ENCODE peak calls at places on chromosomes 11 and 22, in ten cellular contexts. One of them, this sample, is unnamed.
A peak's percentile ranks its signal among the peaks of the same experiment; 100 is the strongest.

GRCh38 chr11:125942771-125943428 is 2.9 kb upstream of the VSIG10L2 start:
- DNase-seq in H9: no peak
- DNase-seq in lung microvascular endothelial cell: no peak
- DNase-seq in effector CD4-positive, alpha-beta T cell: no peak
- DNase-seq in lower leg skin: no peak
- DNase-seq in C1 segment of cervical spinal cord: no peak
- DNase-seq in stimulated activated naive B cell treated with anti-CD40 and anti-IgM and Interleukin-4, amounts not matched to agents 10 μg/mL and 1 μg/mL and 100 μg/mL, for 72 hours: no peak
- DNase-seq in adipocyte: no peak
- DNase-seq in foreskin melanocyte: no peak
- DNase-seq in NCI-H2081: no peak
- DNase-seq in this sample: no peak

GRCh38 chr22:36180928-36181327 is 20.4 kb upstream of the APOL3 start:
- DNase-seq in H9: no peak
- DNase-seq in lung microvascular endothelial cell: no peak
- DNase-seq in effector CD4-positive, alpha-beta T cell: no peak
- DNase-seq in lower leg skin: no peak
- DNase-seq in C1 segment of cervical spinal cord: no peak
- DNase-seq in stimulated activated naive B cell treated with anti-CD40 and anti-IgM and Interleukin-4, amounts not matched to agents 10 μg/mL and 1 μg/mL and 100 μg/mL, for 72 hours: no peak
- DNase-seq in adipocyte: no peak
- DNase-seq in foreskin melanocyte: no peak
- DNase-seq in NCI-H2081: no peak
- DNase-seq in this sample: no peak

GRCh38 chr22:38874529-38875222 is 2.7 kb upstream of the CBX6 start:
- DNase-seq in H9: no peak
- DNase-seq in lung microvascular endothelial cell: no peak
- DNase-seq in effector CD4-positive, alpha-beta T cell: no peak
- DNase-seq in lower leg skin: no peak
- DNase-seq in C1 segment of cervical spinal cord: no peak
- DNase-seq in stimulated activated naive B cell treated with anti-CD40 and anti-IgM and Interleukin-4, amounts not matched to agents 10 μg/mL and 1 μg/mL and 100 μg/mL, for 72 hours: no peak
- DNase-seq in adipocyte: no peak
- DNase-seq in foreskin melanocyte: no peak
- DNase-seq in NCI-H2081: no peak
- DNase-seq in this sample: no peak

GRCh38 chr22:48778308-48779195 is 1049.1 kb downstream of the BRD1 start:
- DNase-seq in H9: no peak
- DNase-seq in lung microvascular endothelial cell: no peak
- DNase-seq in effector CD4-positive, alpha-beta T cell: no peak
- DNase-seq in lower leg skin: peak; percentile 7
- DNase-seq in C1 segment of cervical spinal cord: no peak
- DNase-seq in stimulated activated naive B cell treated with anti-CD40 and anti-IgM and Interleukin-4, amounts not matched to agents 10 μg/mL and 1 μg/mL and 100 μg/mL, for 72 hours: no peak
- DNase-seq in adipocyte: no peak
- DNase-seq in foreskin melanocyte: no peak
- DNase-seq in NCI-H2081: no peak
- DNase-seq in this sample: no peak

GRCh38 chr22:24433868-24434471 is 6.6 kb downstream of the ADORA2A start:
- DNase-seq in H9: no peak
- DNase-seq in lung microvascular endothelial cell: peak; percentile 41
- DNase-seq in effector CD4-positive, alpha-beta T cell: peak; percentile 21
- DNase-seq in lower leg skin: no peak
- DNase-seq in C1 segment of cervical spinal cord: no peak
- DNase-seq in stimulated activated naive B cell treated with anti-CD40 and anti-IgM and Interleukin-4, amounts not matched to agents 10 μg/mL and 1 μg/mL and 100 μg/mL, for 72 hours: no peak
- DNase-seq in adipocyte: peak; percentile 19
- DNase-seq in foreskin melanocyte: no peak
- DNase-seq in NCI-H2081: no peak
- DNase-seq in this sample: peak; percentile 40

GRCh38 chr11:23727821-23728220 is 769.0 kb upstream of the LUZP2 start:
- DNase-seq in H9: no peak
- DNase-seq in lung microvascular endothelial cell: no peak
- DNase-seq in effector CD4-positive, alpha-beta T cell: no peak
- DNase-seq in lower leg skin: no peak
- DNase-seq in C1 segment of cervical spinal cord: no peak
- DNase-seq in stimulated activated naive B cell treated with anti-CD40 and anti-IgM and Interleukin-4, amounts not matched to agents 10 μg/mL and 1 μg/mL and 100 μg/mL, for 72 hours: no peak
- DNase-seq in adipocyte: peak; percentile 84
- DNase-seq in foreskin melanocyte: no peak
- DNase-seq in NCI-H2081: no peak
- DNase-seq in this sample: no peak

GRCh38 chr11:32400196-32400595 is 35.1 kb downstream of the WT1 start:
- DNase-seq in H9: peak; percentile 34
- DNase-seq in lung microvascular endothelial cell: no peak
- DNase-seq in effector CD4-positive, alpha-beta T cell: no peak
- DNase-seq in lower leg skin: no peak
- DNase-seq in C1 segment of cervical spinal cord: no peak
- DNase-seq in stimulated activated naive B cell treated with anti-CD40 and anti-IgM and Interleukin-4, amounts not matched to agents 10 μg/mL and 1 μg/mL and 100 μg/mL, for 72 hours: no peak
- DNase-seq in adipocyte: no peak
- DNase-seq in foreskin melanocyte: no peak
- DNase-seq in NCI-H2081: no peak
- DNase-seq in this sample: no peak

GRCh38 chr11:15213471-15214231 is 98.9 kb downstream of the INSC start:
- DNase-seq in H9: no peak
- DNase-seq in lung microvascular endothelial cell: no peak
- DNase-seq in effector CD4-positive, alpha-beta T cell: no peak
- DNase-seq in lower leg skin: no peak
- DNase-seq in C1 segment of cervical spinal cord: no peak
- DNase-seq in stimulated activated naive B cell treated with anti-CD40 and anti-IgM and Interleukin-4, amounts not matched to agents 10 μg/mL and 1 μg/mL and 100 μg/mL, for 72 hours: no peak
- DNase-seq in adipocyte: no peak
- DNase-seq in foreskin melanocyte: peak; percentile 24
- DNase-seq in NCI-H2081: no peak
- DNase-seq in this sample: no peak

GRCh38 chr11:63020671-63021255 is 5.1 kb upstream of the SLC22A8 start:
- DNase-seq in H9: peak; percentile 85
- DNase-seq in lung microvascular endothelial cell: peak; percentile 15
- DNase-seq in effector CD4-positive, alpha-beta T cell: no peak
- DNase-seq in lower leg skin: no peak
- DNase-seq in C1 segment of cervical spinal cord: peak; percentile 66
- DNase-seq in stimulated activated naive B cell treated with anti-CD40 and anti-IgM and Interleukin-4, amounts not matched to agents 10 μg/mL and 1 μg/mL and 100 μg/mL, for 72 hours: peak; percentile 13
- DNase-seq in adipocyte: no peak
- DNase-seq in foreskin melanocyte: no peak
- DNase-seq in NCI-H2081: no peak
- DNase-seq in this sample: peak; percentile 48

GRCh38 chr22:37806409-37807338 is 1.1 kb upstream of the GCAT start:
- DNase-seq in H9: no peak
- DNase-seq in lung microvascular endothelial cell: peak; percentile 39
- DNase-seq in effector CD4-positive, alpha-beta T cell: no peak
- DNase-seq in lower leg skin: no peak
- DNase-seq in C1 segment of cervical spinal cord: no peak
- DNase-seq in stimulated activated naive B cell treated with anti-CD40 and anti-IgM and Interleukin-4, amounts not matched to agents 10 μg/mL and 1 μg/mL and 100 μg/mL, for 72 hours: no peak
- DNase-seq in adipocyte: peak; percentile 50
- DNase-seq in foreskin melanocyte: peak; percentile 17
- DNase-seq in NCI-H2081: no peak
- DNase-seq in this sample: no peak

This sample was measured in dorsolateral prefrontal cortex.